ENCODE peak calls at places on chromosomes 2 and 18, in four cellular contexts. One of them, this sample, is unnamed. For H3K9me3, the result is how much of the 10 kb centered on the place peaks cover.

GRCh38 chr2:43985359-43985758 is 10.4 kb downstream of the LRPPRC start:
- DNase-seq in IMR-90: no peak
- DNase-seq in heart left ventricle: no peak
- DNase-seq in sigmoid colon: no peak
- DNase-seq in this sample: no peak

GRCh38 chr2:235286624-235287368 is 207.0 kb upstream of the AGAP1 start:
- DNase-seq in IMR-90: no peak
- DNase-seq in heart left ventricle: no peak
- DNase-seq in sigmoid colon: no peak
- DNase-seq in this sample: no peak

GRCh38 chr2:235373171-235373570 is 120.7 kb upstream of the AGAP1 start:
- DNase-seq in IMR-90: no peak
- DNase-seq in heart left ventricle: no peak
- DNase-seq in sigmoid colon: no peak
- DNase-seq in this sample: no peak

GRCh38 chr2:219118504-219118903 is 42.1 kb downstream of the NHEJ1 start:
- DNase-seq in IMR-90: no peak
- DNase-seq in heart left ventricle: peak
- DNase-seq in sigmoid colon: no peak
- DNase-seq in this sample: no peak

GRCh38 chr2:31401580-31401979 is 13.0 kb downstream of the XDH start:
- DNase-seq in IMR-90: peak
- DNase-seq in heart left ventricle: no peak
- DNase-seq in sigmoid colon: no peak
- DNase-seq in this sample: peak

GRCh38 chr2:148020036-148020357 is 540 bp downstream of the ORC4 start:
- DNase-seq in IMR-90: peak
- DNase-seq in heart left ventricle: no peak
- DNase-seq in sigmoid colon: no peak
- DNase-seq in this sample: no peak

GRCh38 chr2:206443735-206444527 is 599 bp downstream of the ADAM23 start:
- DNase-seq in IMR-90: peak
- DNase-seq in heart left ventricle: no peak
- DNase-seq in sigmoid colon: no peak
- DNase-seq in this sample: no peak

GRCh38 chr2:46874236-46874929 is 41.2 kb downstream of the MCFD2 start:
- DNase-seq in IMR-90: peak
- DNase-seq in heart left ventricle: peak
- DNase-seq in sigmoid colon: peak
- DNase-seq in this sample: no peak

GRCh38 chr2:160353166-160353565 is 140.4 kb downstream of the RBMS1 start:
- DNase-seq in IMR-90: no peak
- DNase-seq in heart left ventricle: no peak
- DNase-seq in sigmoid colon: no peak
- DNase-seq in this sample: no peak

GRCh38 chr18:3452750-3453539 is 3.0 kb downstream of the TGIF1 start:
- DNase-seq in IMR-90: peak
- DNase-seq in heart left ventricle: no peak
- DNase-seq in sigmoid colon: no peak
- DNase-seq in this sample: no peak

GRCh38 chr2:154240921-154241379 is 369.2 kb downstream of the GALNT13 start:
- DNase-seq in IMR-90: no peak
- DNase-seq in heart left ventricle: peak
- DNase-seq in sigmoid colon: no peak
- DNase-seq in this sample: no peak

GRCh38 chr2:37829616-37830385 is 95.3 kb upstream of the RMDN2 start:
- DNase-seq in IMR-90: no peak
- DNase-seq in heart left ventricle: no peak
- DNase-seq in sigmoid colon: no peak
- DNase-seq in this sample: no peak

GRCh38 chr2:237546876-237547395 is 19.4 kb upstream of the PRLH start:
- DNase-seq in IMR-90: no peak
- DNase-seq in heart left ventricle: no peak
- DNase-seq in sigmoid colon: no peak
- DNase-seq in this sample: no peak

GRCh38 chr18:8912348-8913057 is 190.0 kb upstream of the NDUFV2 start:
- DNase-seq in IMR-90: no peak
- DNase-seq in heart left ventricle: no peak
- DNase-seq in sigmoid colon: no peak
- DNase-seq in this sample: peak

GRCh38 chr2:163800889-163801498 is 65.2 kb upstream of the FIGN start:
- DNase-seq in IMR-90: peak
- DNase-seq in heart left ventricle: no peak
- DNase-seq in sigmoid colon: no peak
- DNase-seq in this sample: no peak

GRCh38 chr2:218732761-218733158 is 22.1 kb downstream of the TTLL4 start:
- DNase-seq in IMR-90: peak
- DNase-seq in heart left ventricle: no peak
- DNase-seq in sigmoid colon: no peak
- DNase-seq in this sample: no peak

GRCh38 chr2:214379227-214379626 is 31.6 kb upstream of the VWC2L start:
- DNase-seq in IMR-90: peak
- DNase-seq in heart left ventricle: no peak
- DNase-seq in sigmoid colon: no peak
- DNase-seq in this sample: no peak

GRCh38 chr18:8293184-8293583 is 316.1 kb upstream of the RAB12 start:
- DNase-seq in IMR-90: no peak
- DNase-seq in heart left ventricle: no peak
- DNase-seq in sigmoid colon: no peak
- DNase-seq in this sample: no peak

GRCh38 chr2:140627136-140627535 is 1503.7 kb downstream of the LRP1B start:
- DNase-seq in IMR-90: no peak
- DNase-seq in heart left ventricle: no peak
- DNase-seq in sigmoid colon: no peak
- DNase-seq in this sample: no peak

GRCh38 chr2:185780890-185781289 is 42.3 kb downstream of the FSIP2 start:
- DNase-seq in IMR-90: no peak
- DNase-seq in heart left ventricle: no peak
- DNase-seq in sigmoid colon: no peak
- DNase-seq in this sample: no peak

GRCh38 chr2:127735044-127735443 is 33.7 kb downstream of the SFT2D3 start:
- DNase-seq in IMR-90: no peak
- DNase-seq in heart left ventricle: no peak
- DNase-seq in sigmoid colon: no peak
- DNase-seq in this sample: no peak

GRCh38 chr2:18381451-18381850 is 179.0 kb downstream of the RDH14 start:
- DNase-seq in IMR-90: no peak
- DNase-seq in heart left ventricle: no peak
- DNase-seq in sigmoid colon: no peak
- DNase-seq in this sample: no peak

GRCh38 chr2:58098254-58099096 is 51.9 kb downstream of the VRK2 start:
- DNase-seq in IMR-90: peak
- DNase-seq in heart left ventricle: no peak
- DNase-seq in sigmoid colon: no peak
- DNase-seq in this sample: no peak

GRCh38 chr2:164840930-164841718 is 499 bp downstream of the COBLL1 start:
- DNase-seq in IMR-90: peak
- DNase-seq in heart left ventricle: peak
- DNase-seq in sigmoid colon: peak
- DNase-seq in this sample: no peak

GRCh38 chr18:53745986-53746385 is 478.5 kb downstream of the MBD2 start:
- DNase-seq in IMR-90: no peak
- DNase-seq in heart left ventricle: no peak
- DNase-seq in sigmoid colon: no peak
- DNase-seq in this sample: no peak

GRCh38 chr18:49768051-49768391 is 45.3 kb downstream of the ACAA2 start:
- DNase-seq in IMR-90: peak
- DNase-seq in heart left ventricle: peak
- DNase-seq in sigmoid colon: no peak
- DNase-seq in this sample: no peak

GRCh38 chr2:142533083-142533482 is 344.4 kb upstream of the KYNU start:
- DNase-seq in IMR-90: no peak
- DNase-seq in heart left ventricle: no peak
- DNase-seq in sigmoid colon: no peak
- DNase-seq in this sample: no peak

GRCh38 chr2:120542911-120543527 is 192.6 kb upstream of the GLI2 start:
- DNase-seq in IMR-90: no peak
- DNase-seq in heart left ventricle: no peak
- DNase-seq in sigmoid colon: no peak
- DNase-seq in this sample: no peak

GRCh38 chr18:8952796-8953760 is 149.4 kb upstream of the NDUFV2 start:
- DNase-seq in IMR-90: peak
- DNase-seq in heart left ventricle: no peak
- DNase-seq in sigmoid colon: no peak
- DNase-seq in this sample: no peak

GRCh38 chr2:157364257-157364974 is 38.8 kb upstream of the ERMN start:
- DNase-seq in IMR-90: no peak
- DNase-seq in heart left ventricle: no peak
- DNase-seq in sigmoid colon: no peak
- DNase-seq in this sample: no peak

GRCh38 chr2:240491483-240491882 is 56.0 kb downstream of the GPC1 start:
- DNase-seq in IMR-90: no peak
- DNase-seq in heart left ventricle: no peak
- DNase-seq in sigmoid colon: no peak
- DNase-seq in this sample: no peak
- H3K9me3 ChIP-seq in IMR-90: under half
- H3K9me3 ChIP-seq in heart left ventricle: under half
- H3K9me3 ChIP-seq in sigmoid colon: under half
- H3K9me3 ChIP-seq in this sample: under half

DNA sequence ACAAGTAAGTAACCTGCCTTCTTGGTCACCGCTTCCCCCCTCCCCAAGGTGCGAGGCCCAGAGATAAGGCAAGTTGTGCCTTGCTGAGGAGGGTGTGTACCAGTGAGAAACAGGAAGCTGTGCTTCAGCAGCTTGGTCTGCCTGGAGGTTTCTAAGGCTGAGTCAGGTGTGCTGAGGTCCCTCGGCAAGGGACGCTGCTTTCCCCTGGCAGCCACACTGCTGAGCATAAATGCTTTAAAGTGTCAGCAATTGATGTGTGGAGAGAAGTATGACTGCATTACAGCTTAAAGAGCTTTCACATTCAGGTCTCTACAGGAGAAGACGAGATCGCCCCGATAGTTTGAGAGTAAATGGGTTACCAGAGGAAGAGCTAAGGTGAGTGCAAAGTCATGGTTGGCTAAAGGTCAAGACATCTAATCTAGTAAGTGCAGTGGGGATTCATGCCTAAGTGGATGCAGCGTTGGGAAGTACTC is 86.9 kb downstream of the LIMS1 start:
- DNase-seq in IMR-90: peak
- DNase-seq in heart left ventricle: no peak
- DNase-seq in sigmoid colon: no peak
- DNase-seq in this sample: no peak
- TF ChIP-seq POLR2A in IMR-90: no peak
- TF ChIP-seq POLR2A in heart left ventricle: no peak
- TF ChIP-seq POLR2A in sigmoid colon: no peak
- TF ChIP-seq POLR2A in this sample: no peak

GRCh38 chr2:10864888-10865551 is 46.7 kb upstream of the KCNF1 start:
- DNase-seq in IMR-90: no peak
- DNase-seq in heart left ventricle: no peak
- DNase-seq in sigmoid colon: no peak
- DNase-seq in this sample: no peak
- TF ChIP-seq CTCF in IMR-90: no peak
- TF ChIP-seq CTCF in heart left ventricle: no peak
- TF ChIP-seq CTCF in sigmoid colon: peak
- TF ChIP-seq CTCF in this sample: no peak

GRCh38 chr2:64000630-64001381 is 18.4 kb downstream of the VPS54 start:
- DNase-seq in IMR-90: no peak
- DNase-seq in heart left ventricle: no peak
- DNase-seq in sigmoid colon: no peak
- DNase-seq in this sample: no peak

GRCh38 chr2:64003239-64003638 is 16.0 kb downstream of the VPS54 start:
- DNase-seq in IMR-90: no peak
- DNase-seq in heart left ventricle: no peak
- DNase-seq in sigmoid colon: no peak
- DNase-seq in this sample: no peak

GRCh38 chr2:64001382-64002101 is 17.7 kb downstream of the VPS54 start:
- DNase-seq in IMR-90: no peak
- DNase-seq in heart left ventricle: no peak
- DNase-seq in sigmoid colon: no peak
- DNase-seq in this sample: no peak

GRCh38 chr2:63993871-63994270 is 25.4 kb downstream of the VPS54 start:
- DNase-seq in IMR-90: no peak
- DNase-seq in heart left ventricle: no peak
- DNase-seq in sigmoid colon: no peak
- DNase-seq in this sample: no peak

GRCh38 chr2:63999049-63999448 is 20.2 kb downstream of the VPS54 start:
- DNase-seq in IMR-90: no peak
- DNase-seq in heart left ventricle: no peak
- DNase-seq in sigmoid colon: no peak
- DNase-seq in this sample: no peak
- H3K9me3 ChIP-seq in IMR-90: under half
- H3K9me3 ChIP-seq in heart left ventricle: under half
- H3K9me3 ChIP-seq in sigmoid colon: under half
- H3K9me3 ChIP-seq in this sample: under half

This sample was measured in esophagus muscularis mucosa.